ENCODE peak calls at places on chromosomes 12 and 14, in five cellular contexts. M is GM12878, H is GM13977, Q is GM20000, V is foreskin keratinocyte. D is an unnamed sample.

GRCh38 chr12:115824936-115825602 is 452.4 kb downstream of the MED13L start:
- DNase-seq in Q (no peak), H (no peak), M (no peak), V (no peak), D (no peak)

GRCh38 chr14:91858536-91859275 is 8.6 kb downstream of the TC2N start:
- DNase-seq in Q (peak), M (no peak), V (no peak), H (peak), D (no peak)

GRCh38 chr14:67820428-67820881 is 876 bp downstream of the RAD51B start:
- DNase-seq in Q (no peak), V (peak), H (no peak), M (no peak), D (no peak)

GRCh38 chr12:92977326-92977725 is 48.2 kb upstream of the EEA1 start:
- DNase-seq in H (no peak), V (no peak), M (no peak), Q (no peak), D (no peak)

GRCh38 chr12:89862511-89863331 is 154.1 kb upstream of the ATP2B1 start:
- DNase-seq in Q (peak), H (peak), V (no peak), M (peak), D (no peak)

GRCh38 chr12:70045036-70045435 is 198.2 kb upstream of the CNOT2 start:
- DNase-seq in H (no peak), Q (no peak), V (no peak), M (no peak), D (no peak)

GRCh38 chr14:73613419-73613963 is 1.2 kb downstream of the ACOT6 start:
- DNase-seq in Q (no peak), M (no peak), V (no peak), H (no peak), D (no peak)

GRCh38 chr12:579450-580110 is 83.7 kb downstream of the NINJ2 start:
- DNase-seq in V (no peak), M (no peak), H (no peak), Q (no peak), D (no peak)

GRCh38 chr14:53237488-53237887 is 84.4 kb upstream of the DDHD1 start:
- DNase-seq in Q (no peak), M (no peak), H (no peak), V (no peak), D (no peak)

GRCh38 chr12:41661141-41661540 is 473.0 kb downstream of the PDZRN4 start:
- DNase-seq in H (no peak), M (no peak), Q (no peak), V (peak), D (no peak)

DNA sequence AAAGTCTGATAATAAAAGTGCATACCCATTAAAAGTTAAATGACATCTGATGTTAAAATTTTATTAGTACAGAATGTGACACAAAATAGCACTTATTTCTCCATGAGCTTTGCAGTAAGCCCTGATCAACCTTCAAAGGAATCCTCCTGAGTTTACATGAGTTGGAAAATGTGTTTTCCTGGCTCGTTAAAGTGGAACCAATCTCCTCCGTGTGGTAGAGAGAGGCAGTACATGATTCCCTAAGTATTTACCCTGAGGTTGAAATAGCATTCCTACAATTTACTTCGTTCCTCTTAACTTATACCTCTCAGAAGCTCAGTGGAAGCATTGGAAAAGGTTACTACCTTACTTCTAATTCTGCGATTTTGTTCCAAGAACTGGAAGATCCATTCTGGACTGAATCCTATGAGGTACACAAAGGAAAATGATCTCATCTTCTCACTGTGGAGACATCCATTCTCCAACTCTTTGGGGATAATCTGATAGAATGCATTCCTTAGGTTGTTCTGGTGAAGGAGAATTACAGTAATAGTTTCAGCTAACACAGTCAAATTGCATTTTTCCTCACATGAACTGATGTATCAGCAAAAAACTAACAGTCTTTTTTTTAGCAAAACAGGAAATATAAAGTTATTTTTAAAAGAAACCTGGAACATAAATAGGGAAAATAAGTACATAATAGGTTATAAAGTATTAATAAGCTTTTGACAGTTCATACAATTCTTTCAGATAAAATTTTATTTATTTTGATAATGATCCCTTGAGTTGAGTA is 475.6 kb downstream of the PDZRN4 start:
- DNase-seq in V (no peak), H (no peak), Q (no peak), M (no peak), D (no peak)
- TF ChIP-seq CTCF in V (peak), H (no peak), Q (no peak), M (peak), D (peak)

GRCh38 chr14:103856105-103856504 is 8.7 kb upstream of the PPP1R13B start:
- DNase-seq in Q (no peak), M (no peak), V (no peak), H (no peak), D (no peak)
- TF ChIP-seq CTCF in Q (no peak), M (no peak), V (peak), H (no peak), D (no peak)

GRCh38 chr12:96986883-96987523 is 79.9 kb downstream of the NEDD1 start:
- DNase-seq in M (no peak), Q (peak), H (peak), V (no peak), D (peak)

GRCh38 chr12:96988919-96989318 is 81.9 kb downstream of the NEDD1 start:
- DNase-seq in M (no peak), Q (no peak), V (no peak), H (no peak), D (no peak)

GRCh38 chr12:96994900-96995299 is 87.8 kb downstream of the NEDD1 start:
- DNase-seq in H (no peak), Q (no peak), V (no peak), M (no peak), D (no peak)

GRCh38 chr12:96985515-96986362 is 78.7 kb downstream of the NEDD1 start:
- DNase-seq in H (peak), V (no peak), Q (peak), M (no peak), D (peak)

DNA sequence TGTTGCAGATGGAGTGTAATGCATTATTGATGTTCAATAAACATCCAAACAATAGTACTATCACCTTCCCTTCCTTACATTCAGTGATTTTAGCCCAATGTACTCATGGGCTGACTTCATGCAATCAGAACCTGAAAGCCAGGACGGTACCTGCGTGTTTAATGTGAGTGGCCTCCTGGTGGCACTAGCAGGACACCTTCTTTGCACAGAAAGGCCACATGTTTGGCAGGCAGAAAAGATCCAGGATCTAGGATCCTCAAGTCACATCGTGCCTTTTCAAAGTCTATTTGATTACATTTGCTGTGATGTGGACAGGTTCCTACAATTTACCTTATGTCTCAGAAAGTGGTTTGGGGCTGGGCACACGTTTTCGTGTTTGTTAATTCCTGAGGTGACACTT is 82.9 kb downstream of the NEDD1 start:
- DNase-seq in H (no peak), M (no peak), V (no peak), Q (no peak), D (peak)
- TF ChIP-seq CTCF in H (peak), M (peak), V (peak), Q (no peak), D (no peak)

DNA sequence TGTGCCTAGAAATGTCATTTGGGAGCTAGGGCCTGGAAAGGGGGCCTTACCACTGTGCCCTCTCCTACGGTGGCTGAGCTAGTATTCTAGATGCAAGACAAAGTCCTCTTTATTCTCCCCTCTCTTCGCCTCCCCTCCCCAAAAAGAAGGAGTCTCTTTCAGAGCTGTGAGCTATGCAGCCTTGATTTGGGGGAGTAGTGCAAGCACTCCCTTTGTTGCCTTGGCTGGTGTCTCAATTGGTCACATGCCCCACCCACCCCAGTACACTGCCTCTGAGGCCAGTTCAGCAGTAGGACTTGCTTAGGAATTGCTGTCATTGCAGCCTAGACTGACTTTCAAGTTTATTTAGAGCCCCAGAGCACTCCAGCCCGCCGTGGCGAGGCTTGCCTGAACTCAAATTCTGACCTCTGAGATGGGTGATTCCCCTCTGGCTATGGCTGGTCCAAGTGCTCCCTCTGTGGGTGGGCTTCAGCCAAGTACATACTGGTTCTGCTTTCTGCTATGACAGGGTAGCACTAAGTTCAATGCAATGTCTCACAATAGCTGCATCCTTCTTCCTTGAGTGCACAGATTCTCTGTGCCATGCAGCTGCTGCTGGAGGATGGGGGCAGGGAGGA is 37.0 kb upstream of the FBXO33 start:
- DNase-seq in V (no peak), M (no peak), H (peak), Q (peak), D (peak)
- TF ChIP-seq CTCF in V (peak), M (peak), H (peak), Q (peak), D (no peak)

GRCh38 chr14:32255855-32256254 is 52.8 kb upstream of the RNU6-8 start:
- DNase-seq in H (no peak), M (no peak), V (no peak), Q (no peak), D (no peak)
- TF ChIP-seq CTCF in H (no peak), M (no peak), V (no peak), Q (no peak), D (no peak)